ENCODE peak calls at places on chromosomes 16 and 17, in four cellular contexts. T is hypothalamus, F is LHCN-M2, Z is Karpas-422. L is an unnamed sample.
A peak's percentile ranks its signal among the peaks of the same experiment; 100 is the strongest.

GRCh38 chr17:61392679-61393078 is 7.0 kb upstream of the TBX2 start:
- DNase-seq in T (no peak), F (no peak), Z (no peak), L (no peak)

GRCh38 chr16:79170565-79171242 is 429.8 kb downstream of the MAF start:
- DNase-seq in T (no peak), F (no peak), Z (no peak), L (peak; percentile 29)

GRCh38 chr16:85986931-85987749 is 88.2 kb downstream of the IRF8 start:
- DNase-seq in T (no peak), F (peak; percentile 5), Z (peak; percentile 83), L (no peak)

GRCh38 chr16:86831366-86831765 is 253.0 kb downstream of the FOXL1 start:
- DNase-seq in T (no peak), F (no peak), Z (peak; percentile 56), L (no peak)

GRCh38 chr16:27179500-27180072 is 23.7 kb upstream of the KDM8 start:
- DNase-seq in T (peak; percentile 43), F (peak; percentile 57), Z (peak; percentile 94), L (peak; percentile 78)

GRCh38 chr17:70242781-70243437 is 73.6 kb downstream of the KCNJ2 start:
- DNase-seq in T (no peak), F (no peak), Z (no peak), L (no peak)

GRCh38 chr16:88613293-88613692 is 25.1 kb upstream of the IL17C start:
- DNase-seq in T (no peak), F (no peak), Z (no peak), L (no peak)

GRCh38 chr16:47561286-47561685 is 100.2 kb downstream of the PHKB start:
- DNase-seq in T (no peak), F (no peak), Z (no peak), L (no peak)

GRCh38 chr16:4303973-4304372 is 11.9 kb upstream of the GLIS2 start:
- DNase-seq in T (no peak), F (peak; percentile 46), Z (no peak), L (no peak)

GRCh38 chr17:14791221-14791620 is 473.9 kb downstream of the PMP22 start:
- DNase-seq in T (no peak), F (no peak), Z (no peak), L (no peak)

GRCh38 chr17:68777243-68777855 is 176.2 kb upstream of the FAM20A start:
- DNase-seq in T (peak; percentile 19), F (peak; percentile 52), Z (peak; percentile 72), L (peak; percentile 72)

GRCh38 chr17:64128787-64129514 is 993 bp downstream of the ERN1 start:
- DNase-seq in T (no peak), F (peak; percentile 50), Z (no peak), L (no peak)

GRCh38 chr17:73952498-73953205 is 250.8 kb upstream of the RPL38 start:
- DNase-seq in T (peak; percentile 45), F (no peak), Z (no peak), L (no peak)

L was measured in uterus.